ENCODE peak calls at places on chromosome 10, in six cellular contexts. E is lung microvascular endothelial cell; G is stimulated activated CD8-positive, alpha-beta memory T cell treated with anti-CD3 and anti-CD28 coated beads, Interleukin-12 subunit alpha, Interleukin-12 subunit beta, amount 100 ng/mL, for 4 hours; X is AG20443; N is fibroblast of gingiva; F is DND-41. L is an unnamed sample.
A peak's percentile ranks its signal among the peaks of the same experiment; 100 is the strongest.

GRCh38 chr10:106652279-106652678 is 512.2 kb downstream of the SORCS1 start:
- DNase-seq in E (no peak), G (no peak), X (no peak), N (no peak), F (no peak), L (no peak)

GRCh38 chr10:129744134-129744895 is 219.8 kb downstream of the EBF3 start:
- DNase-seq in E (no peak), G (no peak), X (peak; percentile 7), N (no peak), F (no peak), L (no peak)

GRCh38 chr10:9140373-9140772 is 1085.9 kb downstream of the GATA3 start:
- DNase-seq in E (no peak), G (no peak), X (no peak), N (no peak), F (no peak), L (no peak)

GRCh38 chr10:14605231-14605925 is 169.3 kb downstream of the FAM107B start:
- DNase-seq in E (peak; percentile 70), G (no peak), X (peak; percentile 34), N (peak; percentile 49), F (no peak), L (no peak)

GRCh38 chr10:1393481-1393880 is 337.3 kb downstream of the WDR37 start:
- DNase-seq in E (no peak), G (no peak), X (no peak), N (no peak), F (no peak), L (no peak)

GRCh38 chr10:127216786-127217185 is 20.4 kb upstream of the INSYN2A start:
- DNase-seq in E (no peak), G (no peak), X (peak; percentile 41), N (peak; percentile 21), F (no peak), L (no peak)

GRCh38 chr10:69769395-69769989 is 32.2 kb upstream of the COL13A1 start:
- DNase-seq in E (peak; percentile 66), G (no peak), X (peak; percentile 95), N (peak; percentile 69), F (no peak), L (no peak)

GRCh38 chr10:34813626-34814227 is 1.4 kb downstream of the PARD3 start:
- DNase-seq in E (peak; percentile 52), G (no peak), X (peak; percentile 62), N (peak; percentile 17), F (no peak), L (no peak)

GRCh38 chr10:132554991-132555647 is 17.5 kb downstream of the INPP5A start:
- DNase-seq in E (peak; percentile 35), G (peak; percentile 29), X (no peak), N (no peak), F (peak; percentile 30), L (no peak)

GRCh38 chr10:18136056-18136916 is 3.9 kb upstream of the CACNB2 start:
- DNase-seq in E (no peak), G (no peak), X (no peak), N (peak; percentile 15), F (no peak), L (no peak)

GRCh38 chr10:50576245-50576815 is 47.4 kb downstream of the SGMS1 start:
- DNase-seq in E (peak; percentile 22), G (no peak), X (peak; percentile 51), N (no peak), F (no peak), L (no peak)

GRCh38 chr10:91298224-91298862 is 77.9 kb downstream of the PCGF5 start:
- DNase-seq in E (peak; percentile 82), G (peak; percentile 52), X (peak; percentile 90), N (peak; percentile 61), F (peak; percentile 89), L (peak; percentile 93)

GRCh38 chr10:67849331-67850011 is 11.5 kb upstream of the DNAJC12 start:
- DNase-seq in E (peak; percentile 95), G (peak; percentile 84), X (peak; percentile 95), N (peak; percentile 94), F (peak; percentile 96), L (peak; percentile 92)

GRCh38 chr10:3294919-3295318 is 122.3 kb upstream of the PITRM1 start:
- DNase-seq in E (no peak), G (no peak), X (no peak), N (no peak), F (no peak), L (peak; percentile 97)

GRCh38 chr10:60654813-60655464 is 123.3 kb upstream of the CDK1 start:
- DNase-seq in E (peak; percentile 9), G (no peak), X (no peak), N (no peak), F (no peak), L (no peak)

GRCh38 chr10:102408728-102409603 is 9.6 kb downstream of the PSD start:
- DNase-seq in E (no peak), G (peak; percentile 76), X (peak; percentile 57), N (no peak), F (peak; percentile 54), L (peak; percentile 58)

GRCh38 chr10:6225263-6225814 is 22.6 kb downstream of the PFKFB3 start:
- DNase-seq in E (no peak), G (no peak), X (no peak), N (no peak), F (no peak), L (no peak)

GRCh38 chr10:28137907-28138880 is 139.3 kb upstream of the ODAD2 start:
- DNase-seq in E (peak; percentile 27), G (no peak), X (peak; percentile 69), N (peak; percentile 5), F (no peak), L (no peak)

GRCh38 chr10:110786172-110786571 is 85.6 kb upstream of the PDCD4 start:
- DNase-seq in E (no peak), G (no peak), X (no peak), N (no peak), F (no peak), L (no peak)

GRCh38 chr10:34186013-34186412 is 629.1 kb downstream of the PARD3 start:
- DNase-seq in E (no peak), G (no peak), X (no peak), N (no peak), F (no peak), L (no peak)

GRCh38 chr10:46525824-46526681 is 30.4 kb downstream of the GPRIN2 start:
- DNase-seq in E (no peak), G (no peak), X (no peak), N (no peak), F (no peak), L (no peak)

GRCh38 chr10:129766611-129767550 is 197.2 kb downstream of the EBF3 start:
- DNase-seq in E (no peak), G (no peak), X (no peak), N (no peak), F (no peak), L (no peak)